ENCODE peak calls at places on chromosomes 1 and 21, in seven cellular contexts. U, W, Q, M, H, K and T are unnamed samples. For H3K27me3, the result is how much of the 10 kb centered on the place peaks cover.

GRCh38 chr1:238681021-238681420 is 705.3 kb upstream of the CHRM3 start:
- DNase-seq in U (no peak), W (no peak), Q (no peak), M (no peak), H (no peak), K (no peak), T (no peak)

GRCh38 chr1:23568608-23569383 is 9.5 kb upstream of the ID3 start:
- DNase-seq in U (no peak), W (no peak), Q (no peak), M (no peak), H (peak), K (no peak), T (no peak)

GRCh38 chr1:201501812-201502510 is 5.0 kb downstream of the CSRP1 start:
- DNase-seq in U (no peak), W (no peak), Q (no peak), M (no peak), H (no peak), K (no peak), T (no peak)

GRCh38 chr1:243287652-243288051 is 31.8 kb downstream of the SDCCAG8 start:
- DNase-seq in U (peak), W (no peak), Q (no peak), M (no peak), H (no peak), K (no peak), T (no peak)

GRCh38 chr1:210328032-210328745 is 513 bp upstream of the HHAT start:
- DNase-seq in U (no peak), W (no peak), Q (no peak), M (no peak), H (peak), K (no peak), T (no peak)

GRCh38 chr1:209876091-209876800 is 48.5 kb downstream of the UTP25 start:
- DNase-seq in U (no peak), W (no peak), Q (no peak), M (no peak), H (no peak), K (no peak), T (no peak)

GRCh38 chr21:39633043-39633442 is 20.3 kb downstream of the B3GALT5 start:
- DNase-seq in U (no peak), W (peak), Q (no peak), M (no peak), H (no peak), K (no peak), T (no peak)

GRCh38 chr1:181459067-181459466 is 24.2 kb upstream of the CACNA1E start:
- DNase-seq in U (no peak), W (no peak), Q (no peak), M (no peak), H (no peak), K (no peak), T (no peak)

GRCh38 chr21:17613242-17613676 is 558 bp upstream of the BTG3 start:
- DNase-seq in U (no peak), W (no peak), Q (no peak), M (no peak), H (no peak), K (peak), T (no peak)

GRCh38 chr21:19855522-19855921 is 1142.7 kb upstream of the NCAM2 start:
- DNase-seq in U (no peak), W (no peak), Q (no peak), M (no peak), H (no peak), K (no peak), T (no peak)

GRCh38 chr1:150256549-150257341 is 829 bp upstream of the CA14 start:
- DNase-seq in U (no peak), W (no peak), Q (no peak), M (no peak), H (peak), K (no peak), T (no peak)

GRCh38 chr1:74964508-74964907 is 169.7 kb upstream of the LHX8 start:
- DNase-seq in U (no peak), W (no peak), Q (no peak), M (no peak), H (no peak), K (peak), T (no peak)

GRCh38 chr1:190608282-190608681 is 130.6 kb upstream of the BRINP3 start:
- DNase-seq in U (no peak), W (no peak), Q (no peak), M (no peak), H (no peak), K (no peak), T (no peak)

GRCh38 chr1:66137235-66137634 is 344.5 kb downstream of the PDE4B start:
- DNase-seq in U (no peak), W (no peak), Q (no peak), M (no peak), H (no peak), K (no peak), T (no peak)

GRCh38 chr1:40059960-40060337 is 19.4 kb downstream of the CAP1 start:
- DNase-seq in U (no peak), W (no peak), Q (no peak), M (no peak), H (no peak), K (no peak), T (no peak)

GRCh38 chr1:201461193-201461657 is 7.8 kb downstream of the PHLDA3 start:
- DNase-seq in U (no peak), W (peak), Q (peak), M (no peak), H (no peak), K (peak), T (peak)

GRCh38 chr1:37567023-37567422 is 10.3 kb downstream of the DNALI1 start:
- DNase-seq in U (no peak), W (no peak), Q (no peak), M (no peak), H (no peak), K (no peak), T (no peak)

GRCh38 chr1:58432813-58433668 is 113.5 kb downstream of the OMA1 start:
- DNase-seq in U (no peak), W (no peak), Q (no peak), M (peak), H (peak), K (no peak), T (no peak)

GRCh38 chr1:12491691-12492090 is 126.3 kb downstream of the DHRS3 start:
- DNase-seq in U (no peak), W (no peak), Q (no peak), M (no peak), H (no peak), K (no peak), T (no peak)

GRCh38 chr1:72623299-72623708 is 341.0 kb upstream of the NEGR1 start:
- DNase-seq in U (peak), W (no peak), Q (peak), M (no peak), H (peak), K (no peak), T (no peak)

GRCh38 chr21:15221799-15222386 is 157.1 kb upstream of the NRIP1 start:
- DNase-seq in U (peak), W (peak), Q (no peak), M (peak), H (peak), K (no peak), T (no peak)

GRCh38 chr1:155050560-155051341 is at the start of gene ADAM15:
- DNase-seq in U (peak), W (peak), Q (no peak), M (no peak), H (peak), K (peak), T (peak)

GRCh38 chr1:46134660-46135331 is 2.4 kb upstream of the PIK3R3 start:
- DNase-seq in U (peak), W (no peak), Q (no peak), M (no peak), H (no peak), K (no peak), T (no peak)

GRCh38 chr21:43930074-43930847 is 65.2 kb downstream of the AGPAT3 start:
- DNase-seq in U (no peak), W (no peak), Q (no peak), M (no peak), H (no peak), K (no peak), T (no peak)

GRCh38 chr1:14968251-14968812 is 185.2 kb upstream of the TMEM51 start:
- DNase-seq in U (no peak), W (no peak), Q (no peak), M (no peak), H (peak), K (no peak), T (peak)

DNA sequence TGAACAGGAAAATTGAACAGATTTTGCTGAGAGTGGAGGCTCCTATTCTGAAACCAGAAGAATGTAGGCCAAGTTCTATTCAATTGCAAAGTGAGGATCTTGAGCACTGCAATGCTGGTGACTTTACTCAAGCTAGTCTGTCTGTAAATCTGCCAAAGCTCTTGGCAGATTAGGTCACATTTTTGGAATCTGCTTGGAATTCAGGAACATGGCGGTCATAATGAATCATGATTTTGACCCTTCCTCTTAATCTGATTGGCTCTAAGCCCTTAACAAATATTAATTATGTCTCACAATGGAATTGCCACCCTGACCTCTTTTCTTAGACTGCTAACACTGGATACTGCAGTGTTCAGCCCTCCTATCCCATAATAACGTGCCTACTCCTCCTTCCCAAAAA is 7.2 kb upstream of the GNG12 start:
- DNase-seq in U (no peak), W (no peak), Q (no peak), M (no peak), H (peak), K (no peak), T (no peak)
- TF ChIP-seq POLR2AphosphoS5 in U (no peak), W (no peak), Q (no peak), M (no peak), H (no peak), K (peak), T (no peak)

GRCh38 chr1:193322218-193322617 is 135.8 kb upstream of the B3GALT2 start:
- DNase-seq in U (no peak), W (peak), Q (no peak), M (no peak), H (peak), K (no peak), T (no peak)
- H3K27ac ChIP-seq in U (no peak), W (no peak), Q (no peak), M (no peak), H (no peak), K (no peak), T (no peak)

GRCh38 chr1:110067429-110067956 is 3.0 kb downstream of the ALX3 start:
- DNase-seq in U (no peak), W (no peak), Q (no peak), M (no peak), H (peak), K (no peak), T (no peak)
- H3K27me3 ChIP-seq in U (half or more), W (under half), Q (under half), M (half or more), H (half or more), K (half or more), T (half or more)

GRCh38 chr1:162687870-162688269 is 55.6 kb downstream of the DDR2 start:
- DNase-seq in U (no peak), W (no peak), Q (no peak), M (no peak), H (no peak), K (no peak), T (no peak)

GRCh38 chr1:162689745-162690671 is 57.7 kb downstream of the DDR2 start:
- DNase-seq in U (no peak), W (no peak), Q (no peak), M (no peak), H (no peak), K (no peak), T (no peak)

GRCh38 chr1:162690672-162691434 is 58.6 kb downstream of the DDR2 start:
- DNase-seq in U (no peak), W (peak), Q (peak), M (peak), H (peak), K (no peak), T (peak)

GRCh38 chr1:162688521-162688920 is 56.3 kb downstream of the DDR2 start:
- DNase-seq in U (no peak), W (no peak), Q (no peak), M (no peak), H (no peak), K (no peak), T (no peak)

GRCh38 chr1:162688931-162689330 is 56.7 kb downstream of the DDR2 start:
- DNase-seq in U (no peak), W (no peak), Q (no peak), M (no peak), H (no peak), K (no peak), T (no peak)
- TF ChIP-seq POLR2AphosphoS5 in U (no peak), W (no peak), Q (no peak), M (no peak), H (no peak), K (no peak), T (no peak)

GRCh38 chr1:54990916-54991315 is 7.8 kb upstream of the BSND start:
- DNase-seq in U (no peak), W (no peak), Q (no peak), M (no peak), H (no peak), K (no peak), T (no peak)

GRCh38 chr1:54989968-54990810 is 8.5 kb upstream of the BSND start:
- DNase-seq in U (no peak), W (no peak), Q (no peak), M (no peak), H (no peak), K (no peak), T (no peak)

GRCh38 chr1:54989473-54989872 is 9.0 kb downstream of the TMEM61 start:
- DNase-seq in U (no peak), W (no peak), Q (no peak), M (no peak), H (no peak), K (peak), T (no peak)

GRCh38 chr1:54987830-54988705 is 7.6 kb downstream of the TMEM61 start:
- DNase-seq in U (no peak), W (no peak), Q (no peak), M (no peak), H (peak), K (no peak), T (no peak)

DNA sequence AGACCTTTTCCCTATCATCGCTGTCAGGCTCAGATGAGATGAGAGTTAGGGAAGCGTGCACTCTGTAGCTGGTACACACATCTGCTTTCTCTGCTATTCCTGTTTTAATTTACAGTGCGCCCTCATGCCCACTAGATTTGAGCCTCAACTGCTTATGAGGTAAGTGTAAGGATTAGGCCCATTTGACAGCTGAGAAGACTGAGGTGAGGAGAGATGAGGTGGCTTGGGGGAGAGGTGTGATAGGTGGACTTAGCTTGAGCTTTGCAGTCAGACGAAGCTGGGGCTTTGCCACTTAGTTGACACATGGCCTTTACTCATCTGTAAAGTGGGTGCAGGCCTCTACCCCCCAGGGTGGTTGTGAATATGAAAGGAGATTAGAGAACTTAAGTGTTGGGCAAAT is 8.5 kb downstream of the TMEM61 start:
- DNase-seq in U (no peak), W (no peak), Q (no peak), M (no peak), H (no peak), K (no peak), T (no peak)
- H3K27ac ChIP-seq in U (no peak), W (no peak), Q (no peak), M (no peak), H (no peak), K (no peak), T (no peak)

DNA sequence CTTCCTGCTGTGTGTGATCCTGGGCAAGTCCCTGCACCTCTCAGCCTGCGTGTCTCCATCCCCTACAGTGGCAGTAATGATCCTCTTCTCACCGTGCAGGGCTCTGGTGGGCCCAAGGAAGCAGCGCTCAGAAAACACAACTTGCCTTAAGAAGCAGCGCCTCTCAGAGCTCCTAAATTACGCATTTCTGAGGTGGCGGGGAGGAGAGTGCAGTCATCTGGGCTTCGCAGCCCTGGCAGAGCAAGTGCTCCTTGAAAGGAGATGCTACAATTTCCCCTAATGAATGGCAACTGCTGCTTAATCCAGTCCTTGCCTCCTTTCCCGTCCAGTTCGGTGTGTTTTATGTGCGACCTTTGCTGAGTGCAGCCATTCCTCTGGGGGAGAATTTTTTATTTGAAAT is 287.2 kb downstream of the PTPRU start:
- DNase-seq in U (no peak), W (no peak), Q (no peak), M (no peak), H (no peak), K (peak), T (peak)
- H3K27me3 ChIP-seq in U (under half), W (under half), Q (under half), M (under half), H (under half), K (half or more), T (under half)

GRCh38 chr21:42834730-42835191 is 44.6 kb downstream of the WDR4 start:
- DNase-seq in U (no peak), W (no peak), Q (no peak), M (no peak), H (no peak), K (peak), T (no peak)
- TF ChIP-seq POLR2AphosphoS5 in U (peak), W (no peak), Q (peak), M (no peak), H (no peak), K (no peak), T (no peak)

GRCh38 chr1:231844986-231845502 is 218.5 kb downstream of the DISC1 start:
- DNase-seq in U (no peak), W (no peak), Q (no peak), M (no peak), H (no peak), K (no peak), T (peak)
- H3K27ac ChIP-seq in U (no peak), W (no peak), Q (no peak), M (no peak), H (no peak), K (no peak), T (no peak)

GRCh38 chr1:20528221-20528620 is 20.3 kb upstream of the MUL1 start:
- DNase-seq in U (no peak), W (no peak), Q (no peak), M (no peak), H (peak), K (no peak), T (no peak)
- H3K27me3 ChIP-seq in U (under half), W (under half), Q (under half), M (under half), H (under half), K (half or more), T (under half)

GRCh38 chr1:109498161-109498801 is 4.4 kb downstream of the CYB561D1 start:
- DNase-seq in U (no peak), W (no peak), Q (no peak), M (no peak), H (peak), K (no peak), T (no peak)
- TF ChIP-seq POLR2AphosphoS5 in U (no peak), W (no peak), Q (no peak), M (peak), H (no peak), K (no peak), T (no peak)